ENCODE peak calls at places on chromosomes 6 and 20, in four cellular contexts. One of them, this sample, is unnamed.

GRCh38 chr20:2558581-2559301 is 22.4 kb downstream of the TMC2 start:
- DNase-seq in NCI-H2171: no peak
- DNase-seq in psoas muscle: no peak
- DNase-seq in NCI-H345: no peak
- DNase-seq in this sample: no peak

GRCh38 chr20:54070187-54070987 is at the start of gene BCAS1:
- DNase-seq in NCI-H2171: no peak
- DNase-seq in psoas muscle: no peak
- DNase-seq in NCI-H345: no peak
- DNase-seq in this sample: no peak

GRCh38 chr20:20414640-20415274 is 46.9 kb downstream of the INSM1 start:
- DNase-seq in NCI-H2171: no peak
- DNase-seq in psoas muscle: no peak
- DNase-seq in NCI-H345: no peak
- DNase-seq in this sample: no peak

GRCh38 chr20:47792021-47792618 is 6.8 kb upstream of the SULF2 start:
- DNase-seq in NCI-H2171: peak
- DNase-seq in psoas muscle: peak
- DNase-seq in NCI-H345: peak
- DNase-seq in this sample: no peak

GRCh38 chr6:134035823-134036296 is 16.6 kb downstream of the SLC2A12 start:
- DNase-seq in NCI-H2171: no peak
- DNase-seq in psoas muscle: no peak
- DNase-seq in NCI-H345: peak
- DNase-seq in this sample: no peak

GRCh38 chr6:34036357-34037069 is 109.4 kb downstream of the GRM4 start:
- DNase-seq in NCI-H2171: no peak
- DNase-seq in psoas muscle: no peak
- DNase-seq in NCI-H345: no peak
- DNase-seq in this sample: no peak

GRCh38 chr6:117655380-117655779 is 19.9 kb upstream of the NUS1 start:
- DNase-seq in NCI-H2171: no peak
- DNase-seq in psoas muscle: no peak
- DNase-seq in NCI-H345: no peak
- DNase-seq in this sample: no peak

GRCh38 chr20:16709017-16709416 is 20.8 kb upstream of the SNRPB2 start:
- DNase-seq in NCI-H2171: no peak
- DNase-seq in psoas muscle: no peak
- DNase-seq in NCI-H345: no peak
- DNase-seq in this sample: no peak

GRCh38 chr6:144633886-144634285 is 348.8 kb downstream of the UTRN start:
- DNase-seq in NCI-H2171: no peak
- DNase-seq in psoas muscle: no peak
- DNase-seq in NCI-H345: no peak
- DNase-seq in this sample: no peak

GRCh38 chr6:33745558-33745957 is 1.1 kb downstream of the IP6K3 start:
- DNase-seq in NCI-H2171: no peak
- DNase-seq in psoas muscle: no peak
- DNase-seq in NCI-H345: no peak
- DNase-seq in this sample: no peak

GRCh38 chr20:35773154-35773751 is 1.4 kb downstream of the PHF20 start:
- DNase-seq in NCI-H2171: no peak
- DNase-seq in psoas muscle: no peak
- DNase-seq in NCI-H345: no peak
- DNase-seq in this sample: no peak

GRCh38 chr6:133551847-133552331 is 310.7 kb downstream of the EYA4 start:
- DNase-seq in NCI-H2171: no peak
- DNase-seq in psoas muscle: peak
- DNase-seq in NCI-H345: no peak
- DNase-seq in this sample: no peak

GRCh38 chr6:107614828-107615227 is 124.9 kb downstream of the SOBP start:
- DNase-seq in NCI-H2171: no peak
- DNase-seq in psoas muscle: no peak
- DNase-seq in NCI-H345: no peak
- DNase-seq in this sample: no peak

GRCh38 chr20:47230811-47231256 is 125.7 kb downstream of the ZMYND8 start:
- DNase-seq in NCI-H2171: no peak
- DNase-seq in psoas muscle: no peak
- DNase-seq in NCI-H345: no peak
- DNase-seq in this sample: no peak

GRCh38 chr6:34093206-34093605 is 52.7 kb downstream of the GRM4 start:
- DNase-seq in NCI-H2171: no peak
- DNase-seq in psoas muscle: no peak
- DNase-seq in NCI-H345: no peak
- DNase-seq in this sample: no peak

GRCh38 chr6:155088856-155089255 is 93.7 kb downstream of the TIAM2 start:
- DNase-seq in NCI-H2171: no peak
- DNase-seq in psoas muscle: no peak
- DNase-seq in NCI-H345: no peak
- DNase-seq in this sample: no peak

GRCh38 chr6:33592595-33593413 is 12.7 kb upstream of the BAK1 start:
- DNase-seq in NCI-H2171: no peak
- DNase-seq in psoas muscle: no peak
- DNase-seq in NCI-H345: no peak
- DNase-seq in this sample: no peak